ENCODE peak calls at places on chromosomes 3 and 15, in four cellular contexts. T, N, G and Y are unnamed samples.

GRCh38 chr3:30948436-30948835 is 54.0 kb upstream of the GADL1 start:
- DNase-seq in T (no peak), N (no peak), G (no peak), Y (no peak)

GRCh38 chr3:54064486-54064885 is 57.9 kb upstream of the CACNA2D3 start:
- DNase-seq in T (no peak), N (no peak), G (no peak), Y (no peak)

GRCh38 chr15:35673093-35673573 is 127.2 kb upstream of the DPH6 start:
- DNase-seq in T (no peak), N (peak), G (no peak), Y (no peak)

GRCh38 chr15:58748787-58749531 is 548 bp downstream of the ADAM10 start:
- DNase-seq in T (peak), N (peak), G (peak), Y (peak)

GRCh38 chr15:49460411-49460941 is 37.4 kb downstream of the FGF7 start:
- DNase-seq in T (no peak), N (no peak), G (no peak), Y (no peak)

GRCh38 chr15:85488997-85489396 is 108.6 kb downstream of the AKAP13 start:
- DNase-seq in T (no peak), N (no peak), G (no peak), Y (no peak)

GRCh38 chr15:84747423-84748273 is 744 bp upstream of the ZNF592 start:
- DNase-seq in T (peak), N (peak), G (peak), Y (peak)

GRCh38 chr3:142618917-142619401 is 22.8 kb downstream of the PLS1 start:
- DNase-seq in T (no peak), N (peak), G (no peak), Y (no peak)

GRCh38 chr3:126711361-126711760 is 7.3 kb downstream of the CHCHD6 start:
- DNase-seq in T (no peak), N (no peak), G (no peak), Y (no peak)

GRCh38 chr3:23761440-23761896 is 44.3 kb upstream of the UBE2E1 start:
- DNase-seq in T (no peak), N (peak), G (no peak), Y (peak)

GRCh38 chr3:3191675-3192480 is 12.4 kb upstream of the CRBN start:
- DNase-seq in T (no peak), N (no peak), G (no peak), Y (no peak)

GRCh38 chr3:169344465-169344864 is 319.0 kb downstream of the MECOM start:
- DNase-seq in T (no peak), N (no peak), G (no peak), Y (no peak)

GRCh38 chr15:41894251-41894790 is 468 bp upstream of the SPTBN5 start:
- DNase-seq in T (no peak), N (no peak), G (no peak), Y (no peak)

GRCh38 chr3:102057781-102058421 is 208.6 kb downstream of the NFKBIZ start:
- DNase-seq in T (no peak), N (no peak), G (no peak), Y (no peak)

GRCh38 chr3:54853573-54854404 is 74.1 kb downstream of the LRTM1 start:
- DNase-seq in T (peak), N (peak), G (peak), Y (peak)

GRCh38 chr15:47378527-47378926 is 338.8 kb upstream of the SEMA6D start:
- DNase-seq in T (no peak), N (no peak), G (no peak), Y (no peak)

GRCh38 chr15:40137907-40138570 is 22.8 kb upstream of the BUB1B start:
- DNase-seq in T (no peak), N (no peak), G (no peak), Y (no peak)

GRCh38 chr3:149879872-149880271 is 66.9 kb downstream of the RNF13 start:
- DNase-seq in T (no peak), N (peak), G (peak), Y (peak)

GRCh38 chr3:156300373-156300772 is 180.0 kb downstream of the KCNAB1 start:
- DNase-seq in T (no peak), N (no peak), G (no peak), Y (no peak)

GRCh38 chr15:90419738-90420487 is 31.9 kb downstream of the IQGAP1 start:
- DNase-seq in T (no peak), N (no peak), G (no peak), Y (no peak)

DNA sequence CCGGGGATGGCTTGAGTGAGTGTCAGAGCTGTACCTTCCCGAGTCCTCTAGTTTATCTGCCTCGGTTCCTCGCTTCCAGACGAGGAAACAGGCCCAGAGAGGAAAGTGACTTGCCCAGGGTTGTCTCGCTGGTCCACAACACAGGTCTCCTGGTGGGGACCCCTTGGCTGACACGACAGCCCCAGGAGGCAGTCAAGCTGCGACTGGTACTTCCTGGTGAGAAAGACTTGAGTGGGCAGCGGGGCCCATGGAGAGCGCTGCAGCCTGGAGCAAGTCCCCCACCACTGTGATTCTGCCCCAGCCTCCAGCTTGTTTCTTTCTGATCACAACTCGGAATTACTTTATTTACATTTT is 600 bp upstream of the CHRNA5 start:
- DNase-seq in T (no peak), N (no peak), G (no peak), Y (no peak)
- H3K27ac ChIP-seq in T (no peak), N (no peak), G (no peak), Y (no peak)

GRCh38 chr3:52253314-52254260 is 8.0 kb downstream of the PPM1M start:
- DNase-seq in T (no peak), N (no peak), G (no peak), Y (no peak)
- H3K27ac ChIP-seq in T (peak), N (no peak), G (no peak), Y (no peak)

DNA sequence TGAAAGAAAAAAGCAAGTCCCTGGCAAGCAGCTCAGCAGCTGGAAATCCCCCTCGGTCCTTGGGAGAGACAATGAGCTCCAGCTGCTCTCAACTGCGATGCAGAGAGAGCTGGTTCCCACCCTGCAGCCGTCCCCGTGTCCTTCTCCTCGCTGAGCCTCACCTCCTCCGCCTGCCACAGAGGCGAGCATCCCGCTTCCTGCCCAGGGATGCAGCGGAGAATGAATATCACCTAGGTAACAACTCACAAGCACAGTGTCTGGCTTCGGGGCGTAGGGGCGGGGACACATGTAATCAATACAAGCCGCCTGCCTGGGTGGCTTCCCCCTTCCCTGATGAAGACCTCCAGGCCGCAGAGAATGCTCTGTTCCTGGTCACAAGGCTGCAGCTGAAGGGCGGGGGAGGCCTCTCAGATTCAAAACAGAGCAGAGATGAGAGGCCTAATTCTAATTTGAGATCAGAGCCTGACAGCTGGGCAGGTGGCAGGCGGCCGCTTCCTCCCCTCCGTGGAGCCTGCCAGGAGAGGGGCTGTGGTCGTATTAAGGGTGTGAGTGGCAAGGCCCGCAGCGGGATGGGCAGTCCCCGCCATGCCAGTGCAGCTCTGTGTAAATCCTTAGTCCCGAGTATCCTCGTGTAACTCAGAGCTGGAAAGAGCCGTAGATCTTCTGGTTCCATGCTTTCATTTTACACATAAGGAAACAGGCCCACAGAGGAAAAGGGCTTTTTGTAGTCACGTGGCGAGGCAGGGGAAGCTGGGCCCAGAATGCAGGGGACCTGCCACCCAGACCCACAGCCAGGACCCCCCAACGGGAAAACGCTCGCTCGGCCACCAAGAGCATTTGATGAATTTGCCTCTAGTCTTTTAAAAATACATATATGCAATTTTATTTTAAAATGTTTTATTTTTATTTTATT is 24.3 kb downstream of the ZDHHC19 start:
- DNase-seq in T (no peak), N (no peak), G (no peak), Y (no peak)
- H3K27ac ChIP-seq in T (no peak), N (no peak), G (peak), Y (no peak)

DNA sequence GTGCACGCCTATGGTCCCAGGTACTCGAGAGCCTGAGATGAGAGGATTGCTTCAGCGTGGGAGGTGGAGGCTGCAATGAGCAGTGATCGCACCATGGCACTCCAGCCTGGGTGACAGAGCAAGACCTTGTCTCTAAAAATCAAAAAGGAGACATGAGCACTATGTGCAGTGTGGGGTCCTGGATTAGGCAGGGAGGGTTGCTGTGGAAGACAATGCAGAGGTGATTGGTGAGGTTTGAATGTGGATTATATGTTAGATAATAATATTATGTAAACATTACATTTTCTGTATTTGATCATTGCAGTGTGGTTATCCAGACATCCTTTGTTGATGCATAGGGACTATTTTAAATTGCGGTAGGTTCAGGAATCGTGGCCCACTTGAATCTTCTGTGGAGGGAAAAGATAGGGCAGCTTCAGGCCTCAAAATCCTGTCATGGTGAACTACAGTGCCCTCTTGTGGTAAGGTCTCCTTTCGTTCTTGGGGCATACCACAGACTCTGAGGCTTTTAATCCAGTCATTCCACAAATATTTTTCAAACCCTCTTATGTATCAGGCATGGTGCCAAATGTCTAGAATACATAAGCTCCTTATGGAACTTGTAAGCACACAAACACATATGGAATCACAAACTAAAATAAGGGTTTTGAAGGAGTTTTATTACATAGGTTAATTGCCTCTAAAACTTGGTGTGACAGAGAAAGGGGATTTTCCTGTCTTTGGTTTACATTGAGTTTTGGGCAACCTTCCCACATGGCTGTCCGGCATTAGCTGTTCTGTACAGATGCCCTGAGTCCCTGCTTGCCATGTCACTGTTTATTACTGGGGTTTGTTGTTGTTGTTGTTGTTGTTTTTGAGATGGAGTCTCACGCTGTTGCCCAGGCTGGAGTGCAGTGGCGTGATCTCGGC is 37.7 kb downstream of the GPD1L start:
- DNase-seq in T (no peak), N (peak), G (peak), Y (peak)
- H3K27ac ChIP-seq in T (no peak), N (no peak), G (no peak), Y (no peak)